ENCODE peak calls at places on chromosomes 2 and 18, in five cellular contexts. M is activated naive CD8-positive, alpha-beta T cell treated with anti-CD3 and anti-CD28 coated beads for 36 hours; G is AG08396; A is stimulated activated CD8-positive, alpha-beta memory T cell treated with anti-CD3 and anti-CD28 coated beads, Interleukin-15, amount 100 ng/mL, for 24 hours; F is fibroblast of the aortic adventitia. S is an unnamed sample.

GRCh38 chr2:186561467-186562208 is 28.2 kb upstream of the ITGAV start:
- DNase-seq in M (no peak), A (no peak), F (no peak), G (no peak), S (no peak)

GRCh38 chr2:217419075-217419671 is 559.3 kb upstream of the TNP1 start:
- DNase-seq in F (no peak), G (no peak), A (no peak), M (no peak), S (no peak)

GRCh38 chr2:178523596-178524134 is 43.4 kb downstream of the PLEKHA3 start:
- DNase-seq in M (no peak), G (no peak), A (no peak), F (peak), S (no peak)

GRCh38 chr18:23591011-23591410 is 4.7 kb upstream of the NPC1 start:
- DNase-seq in A (no peak), F (peak), G (no peak), M (no peak), S (peak)

GRCh38 chr2:140990416-140990815 is 1140.4 kb downstream of the LRP1B start:
- DNase-seq in M (no peak), A (no peak), F (peak), G (peak), S (peak)

GRCh38 chr2:227577555-227577954 is 21.1 kb upstream of the SCYGR2 start:
- DNase-seq in F (no peak), M (no peak), A (no peak), G (no peak), S (no peak)

GRCh38 chr18:51235011-51235789 is 37.7 kb upstream of the MEX3C start:
- DNase-seq in A (no peak), G (no peak), F (peak), M (peak), S (peak)

GRCh38 chr2:124898827-124899226 is 873.7 kb downstream of the CNTNAP5 start:
- DNase-seq in M (no peak), F (no peak), G (no peak), A (no peak), S (no peak)

GRCh38 chr18:9965711-9966624 is 52.2 kb downstream of the VAPA start:
- DNase-seq in M (no peak), F (peak), A (no peak), G (no peak), S (no peak)

GRCh38 chr2:217283505-217283904 is 423.6 kb upstream of the TNP1 start:
- DNase-seq in M (no peak), F (no peak), A (no peak), G (no peak), S (no peak)

GRCh38 chr2:26847663-26848335 is at the start of gene DPYSL5:
- DNase-seq in M (peak), F (no peak), A (no peak), G (peak), S (no peak)

GRCh38 chr18:23365602-23366001 is 87.5 kb upstream of the RIOK3 start:
- DNase-seq in A (no peak), F (peak), G (peak), M (no peak), S (peak)

S was measured in stromal cell of bone marrow.